ENCODE peak calls at places on chromosomes 4 and X, in seven cellular contexts. M is cardiac muscle cell, A is dorsolateral prefrontal cortex, W is fibroblast of mammary gland, L is NB4, N is colonic mucosa, B is AG04449. R is an unnamed sample.

GRCh38 chrX:776061-776460 is 145.5 kb downstream of the SHOX start:
- DNase-seq in B (no peak), L (no peak), N (no peak), A (no peak), M (no peak), W (no peak), R (no peak)

GRCh38 chr4:11497212-11497806 is 68.6 kb upstream of the HS3ST1 start:
- DNase-seq in N (peak), W (no peak), M (no peak), L (peak), B (no peak), A (no peak), R (no peak)

GRCh38 chr4:84050014-84050413 is 449.1 kb downstream of the NKX6-1 start:
- DNase-seq in M (no peak), W (no peak), A (no peak), L (no peak), N (no peak), B (no peak), R (no peak)

GRCh38 chrX:72120798-72121197 is 10.9 kb downstream of the RTL5 start:
- DNase-seq in W (peak), B (no peak), N (no peak), A (no peak), L (no peak), M (no peak), R (no peak)

GRCh38 chr4:121597346-121597934 is 99.3 kb downstream of the ANXA5 start:
- DNase-seq in L (no peak), W (peak), B (no peak), A (no peak), M (no peak), N (no peak), R (peak)

GRCh38 chr4:139913398-139913990 is 240.5 kb downstream of the MAML3 start:
- DNase-seq in B (no peak), M (no peak), W (peak), N (peak), L (no peak), A (no peak), R (no peak)

GRCh38 chr4:7673111-7673510 is 238.4 kb upstream of the PSAPL1 start:
- DNase-seq in N (no peak), A (no peak), M (no peak), B (no peak), W (no peak), L (peak), R (no peak)

GRCh38 chrX:107766470-107767140 is 9.0 kb downstream of the TSC22D3 start:
- DNase-seq in L (peak), W (peak), B (no peak), N (no peak), A (no peak), M (no peak), R (peak)

GRCh38 chrX:23667239-23668177 is at the start of gene PRDX4:
- DNase-seq in B (peak), A (peak), M (peak), L (peak), N (peak), W (peak), R (peak)

GRCh38 chr4:164596927-164597326 is 157.0 kb upstream of the SMIM31 start:
- DNase-seq in L (no peak), N (no peak), B (no peak), M (no peak), W (no peak), A (no peak), R (no peak)
- H3K4me3 ChIP-seq in L (no peak), N (no peak), B (no peak), M (no peak), W (no peak), A (no peak), R (no peak)

GRCh38 chr4:150080335-150080734 is 2.1 kb downstream of the DCLK2 start:
- DNase-seq in W (peak), N (no peak), B (no peak), L (no peak), M (no peak), A (no peak), R (no peak)
- H3K4me3 ChIP-seq in W (no peak), N (no peak), B (peak), L (no peak), M (no peak), A (peak), R (no peak)

GRCh38 chr4:3369781-3370660 is 71.7 kb upstream of the HGFAC start:
- DNase-seq in L (peak), A (no peak), M (peak), B (peak), W (peak), N (no peak), R (peak)
- H3K4me3 ChIP-seq in L (peak), A (peak), M (no peak), B (peak), W (peak), N (no peak), R (no peak)

DNA sequence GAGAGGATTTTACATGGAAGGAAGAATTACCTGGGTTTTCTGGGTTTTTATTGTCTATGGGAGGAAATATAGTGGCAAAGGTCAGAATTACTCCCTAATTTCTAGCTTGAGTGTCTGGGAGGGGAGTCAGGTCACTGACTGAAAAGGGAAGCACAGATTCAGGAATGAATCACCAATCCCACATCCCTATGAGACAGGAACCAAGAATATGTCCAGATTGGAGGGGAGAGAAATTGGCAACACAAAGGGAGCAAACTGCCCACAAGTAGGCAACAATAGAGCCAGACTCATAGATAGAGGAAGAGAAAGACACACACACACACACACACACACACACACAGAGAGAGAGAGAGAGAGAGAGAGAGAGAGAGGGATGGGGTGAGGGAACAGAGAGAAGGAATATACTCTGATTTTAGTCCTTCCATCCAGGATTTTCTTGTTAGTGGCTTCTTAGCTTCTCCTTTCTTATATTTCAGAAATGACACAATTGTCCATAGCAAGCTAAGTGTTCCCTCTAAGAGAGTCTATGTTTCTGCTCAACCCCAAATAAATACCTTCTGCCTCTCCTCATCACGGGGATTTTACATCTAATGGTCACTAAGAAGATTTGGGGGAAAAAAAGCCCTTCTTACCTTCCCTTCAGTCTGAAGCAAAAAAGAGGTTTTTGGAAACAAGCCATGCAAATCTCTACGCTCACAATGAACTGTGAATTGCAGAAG is 12.0 kb downstream of the P2RY10 start:
- DNase-seq in B (no peak), N (no peak), A (no peak), L (no peak), M (no peak), W (no peak), R (no peak)
- H3K4me3 ChIP-seq in B (no peak), N (no peak), A (no peak), L (no peak), M (no peak), W (no peak), R (no peak)

GRCh38 chrX:151974336-151975227 is at the start of gene GABRE:
- DNase-seq in M (peak), N (peak), B (no peak), W (peak), L (no peak), A (no peak), R (no peak)
- H3K4me3 ChIP-seq in M (peak), N (peak), B (peak), W (peak), L (no peak), A (peak), R (peak)

R was measured in kidney epithelial cell.